ENCODE peak calls at places on chromosomes 5 and 9, in seven cellular contexts. Y is fibroblast of lung; M is epithelial cell of prostate; T is SK-N-MC; R is GM23248; I is uterus; O is CD4-positive, alpha-beta T cell. G is an unnamed sample.

GRCh38 chr5:90477073-90477472 is 2.4 kb downstream of the POLR3G start:
- DNase-seq in Y (no peak), M (no peak), T (no peak), R (no peak), I (no peak), O (no peak), G (no peak)

GRCh38 chr5:42274913-42275312 is 148.3 kb upstream of the GHR start:
- DNase-seq in Y (no peak), M (no peak), T (no peak), R (peak), I (no peak), O (no peak), G (no peak)

GRCh38 chr9:82810902-82811301 is 252.0 kb downstream of the RASEF start:
- DNase-seq in Y (peak), M (peak), T (no peak), R (peak), I (no peak), O (no peak), G (no peak)

GRCh38 chr9:12794024-12794799 is 19.4 kb downstream of the LURAP1L start:
- DNase-seq in Y (no peak), M (no peak), T (no peak), R (peak), I (no peak), O (no peak), G (no peak)

GRCh38 chr5:93545872-93546271 is 35.1 kb downstream of the NR2F1-AS1 start:
- DNase-seq in Y (no peak), M (no peak), T (no peak), R (no peak), I (no peak), O (no peak), G (no peak)

GRCh38 chr5:123209163-123210013 is 120.3 kb downstream of the PRDM6 start:
- DNase-seq in Y (peak), M (peak), T (no peak), R (peak), I (no peak), O (no peak), G (no peak)

GRCh38 chr5:163571755-163572154 is 66.3 kb downstream of the MAT2B start:
- DNase-seq in Y (peak), M (no peak), T (no peak), R (peak), I (no peak), O (no peak), G (no peak)

GRCh38 chr5:30279237-30279636 is 914.2 kb upstream of the CDH6 start:
- DNase-seq in Y (peak), M (no peak), T (no peak), R (peak), I (no peak), O (no peak), G (no peak)

GRCh38 chr5:5632678-5633077 is 210.2 kb downstream of the ICE1 start:
- DNase-seq in Y (no peak), M (no peak), T (no peak), R (no peak), I (no peak), O (no peak), G (no peak)

GRCh38 chr5:39760385-39761198 is 335.8 kb upstream of the DAB2 start:
- DNase-seq in Y (peak), M (peak), T (no peak), R (peak), I (no peak), O (no peak), G (no peak)

GRCh38 chr5:135883441-135883840 is 12.2 kb downstream of the IL9 start:
- DNase-seq in Y (no peak), M (no peak), T (no peak), R (no peak), I (no peak), O (no peak), G (no peak)

GRCh38 chr5:8895599-8895998 is 650.3 kb downstream of the SEMA5A start:
- DNase-seq in Y (no peak), M (no peak), T (no peak), R (no peak), I (no peak), O (no peak), G (no peak)

GRCh38 chr5:11222169-11222568 is 461.1 kb upstream of the DAP start:
- DNase-seq in Y (no peak), M (peak), T (no peak), R (no peak), I (no peak), O (no peak), G (no peak)

GRCh38 chr5:146208916-146209522 is 5.6 kb downstream of the RBM27 start:
- DNase-seq in Y (no peak), M (no peak), T (no peak), R (peak), I (no peak), O (no peak), G (no peak)

GRCh38 chr5:143322931-143323330 is 80.6 kb downstream of the NR3C1 start:
- DNase-seq in Y (peak), M (no peak), T (no peak), R (peak), I (no peak), O (no peak), G (no peak)

GRCh38 chr9:99059074-99059894 is 45.6 kb upstream of the TGFBR1 start:
- DNase-seq in Y (no peak), M (no peak), T (no peak), R (peak), I (no peak), O (no peak), G (no peak)
- H3K27ac ChIP-seq in Y (no peak), M (no peak), T (no peak), R (peak), I (peak), O (no peak), G (no peak)

GRCh38 chr5:179268966-179269693 is 76.1 kb downstream of the ADAMTS2 start:
- DNase-seq in Y (no peak), M (no peak), T (no peak), R (peak), I (peak), O (no peak), G (peak)

GRCh38 chr5:179271301-179271650 is 74.0 kb downstream of the ADAMTS2 start:
- DNase-seq in Y (no peak), M (no peak), T (no peak), R (no peak), I (no peak), O (no peak), G (no peak)

GRCh38 chr5:179270581-179271300 is 74.5 kb downstream of the ADAMTS2 start:
- DNase-seq in Y (peak), M (no peak), T (no peak), R (peak), I (peak), O (no peak), G (peak)

GRCh38 chr5:179268399-179268952 is 76.8 kb downstream of the ADAMTS2 start:
- DNase-seq in Y (no peak), M (no peak), T (no peak), R (no peak), I (no peak), O (no peak), G (no peak)

DNA sequence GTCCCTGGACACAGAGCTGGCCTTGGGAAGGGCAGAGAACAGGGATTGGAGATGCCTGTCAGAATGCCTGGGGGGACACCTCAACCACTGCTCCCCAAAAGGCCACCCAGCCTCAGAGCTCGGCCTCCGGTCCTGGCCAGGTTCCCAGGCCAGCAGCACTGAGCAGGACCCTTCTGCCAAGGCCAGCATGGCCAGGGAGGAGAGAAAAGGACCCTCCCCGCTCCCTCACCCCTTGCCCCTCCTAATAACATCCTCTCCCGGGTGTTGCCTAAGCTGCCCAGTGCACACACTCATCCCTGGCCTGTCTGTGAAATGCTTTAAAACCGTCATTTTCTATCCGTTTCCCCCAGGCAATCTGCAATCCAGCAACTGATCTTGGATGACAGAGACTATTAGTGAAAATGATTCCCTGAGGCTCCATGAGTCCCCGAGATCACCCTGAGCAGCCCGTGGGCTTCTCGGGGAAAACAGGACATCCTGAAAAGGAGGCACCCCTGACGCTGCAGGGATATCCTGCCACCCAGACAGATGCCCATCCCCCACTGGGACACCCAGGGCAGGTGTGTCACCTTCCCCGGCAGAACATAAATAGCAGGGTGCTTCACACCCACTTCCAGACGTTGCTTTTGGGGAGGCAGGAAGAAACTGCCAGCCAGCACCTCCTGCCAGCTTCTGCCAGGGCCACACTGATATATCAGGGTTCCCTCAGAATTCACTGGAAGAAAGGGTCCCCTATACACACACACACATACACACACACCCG is 75.3 kb downstream of the ADAMTS2 start:
- DNase-seq in Y (no peak), M (no peak), T (no peak), R (peak), I (peak), O (no peak), G (peak)
- H3K27ac ChIP-seq in Y (peak), M (no peak), T (no peak), R (peak), I (peak), O (no peak), G (peak)

GRCh38 chr5:156912869-156913268 is 50.2 kb downstream of the TIMD4 start:
- DNase-seq in Y (no peak), M (no peak), T (no peak), R (peak), I (no peak), O (no peak), G (no peak)

GRCh38 chr5:156918311-156918845 is 44.6 kb downstream of the TIMD4 start:
- DNase-seq in Y (no peak), M (no peak), T (no peak), R (no peak), I (no peak), O (no peak), G (no peak)

GRCh38 chr5:156914371-156914737 is 48.7 kb downstream of the TIMD4 start:
- DNase-seq in Y (no peak), M (no peak), T (no peak), R (no peak), I (no peak), O (no peak), G (no peak)

GRCh38 chr5:156913719-156914370 is 49.2 kb downstream of the TIMD4 start:
- DNase-seq in Y (no peak), M (no peak), T (no peak), R (no peak), I (no peak), O (peak), G (no peak)

GRCh38 chr5:156913355-156913718 is 49.7 kb downstream of the TIMD4 start:
- DNase-seq in Y (no peak), M (no peak), T (no peak), R (no peak), I (no peak), O (no peak), G (no peak)
- H3K27ac ChIP-seq in Y (no peak), M (no peak), T (no peak), R (no peak), I (no peak), O (peak), G (no peak)

GRCh38 chr5:38258319-38259061 is at the start of gene EGFLAM:
- DNase-seq in Y (peak), M (no peak), T (no peak), R (peak), I (peak), O (no peak), G (no peak)

GRCh38 chr5:38257236-38258036 is 923 bp upstream of the EGFLAM start:
- DNase-seq in Y (no peak), M (no peak), T (no peak), R (no peak), I (no peak), O (no peak), G (no peak)

GRCh38 chr5:38253759-38254158 is 4.6 kb upstream of the EGFLAM start:
- DNase-seq in Y (no peak), M (no peak), T (no peak), R (no peak), I (no peak), O (no peak), G (no peak)

GRCh38 chr5:38259062-38259857 is 901 bp downstream of the EGFLAM start:
- DNase-seq in Y (no peak), M (no peak), T (no peak), R (peak), I (no peak), O (no peak), G (no peak)

DNA sequence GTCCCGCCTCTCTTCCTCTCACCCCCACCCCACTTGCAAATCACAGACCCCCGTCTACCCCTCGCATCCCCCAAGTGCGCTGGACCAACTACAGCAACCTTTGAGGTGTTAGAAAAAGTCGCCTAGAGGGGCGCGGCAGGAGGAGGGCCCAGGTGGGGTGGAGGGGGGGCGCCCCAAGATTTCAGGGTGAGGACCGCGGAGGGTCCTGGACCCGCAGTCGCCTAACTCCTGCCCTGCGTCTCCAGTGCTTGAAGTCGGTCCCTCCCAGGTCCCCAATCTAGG is 381 bp upstream of the EGFLAM start:
- DNase-seq in Y (no peak), M (no peak), T (no peak), R (no peak), I (no peak), O (no peak), G (no peak)
- H3K27ac ChIP-seq in Y (no peak), M (no peak), T (no peak), R (no peak), I (no peak), O (no peak), G (no peak)

GRCh38 chr9:114931407-114931806 is 1.0 kb upstream of the TNFSF8 start:
- DNase-seq in Y (no peak), M (no peak), T (no peak), R (no peak), I (no peak), O (no peak), G (no peak)

GRCh38 chr9:114932502-114932901 is 2.1 kb upstream of the TNFSF8 start:
- DNase-seq in Y (no peak), M (no peak), T (no peak), R (no peak), I (no peak), O (no peak), G (no peak)

GRCh38 chr9:114928092-114928491 is 2.3 kb downstream of the TNFSF8 start:
- DNase-seq in Y (no peak), M (no peak), T (no peak), R (no peak), I (no peak), O (no peak), G (no peak)

GRCh38 chr9:114930063-114930812 is at the start of gene TNFSF8:
- DNase-seq in Y (no peak), M (no peak), T (no peak), R (no peak), I (no peak), O (peak), G (no peak)

GRCh38 chr9:114929166-114929565 is 1.2 kb downstream of the TNFSF8 start:
- DNase-seq in Y (no peak), M (no peak), T (no peak), R (no peak), I (no peak), O (no peak), G (no peak)
- H3K27ac ChIP-seq in Y (no peak), M (no peak), T (no peak), R (no peak), I (no peak), O (peak), G (no peak)

GRCh38 chr9:16207161-16207560 is 654.3 kb downstream of the CCDC171 start:
- DNase-seq in Y (peak), M (no peak), T (no peak), R (peak), I (peak), O (no peak), G (no peak)
- H3K27ac ChIP-seq in Y (no peak), M (no peak), T (peak), R (no peak), I (peak), O (no peak), G (no peak)

DNA sequence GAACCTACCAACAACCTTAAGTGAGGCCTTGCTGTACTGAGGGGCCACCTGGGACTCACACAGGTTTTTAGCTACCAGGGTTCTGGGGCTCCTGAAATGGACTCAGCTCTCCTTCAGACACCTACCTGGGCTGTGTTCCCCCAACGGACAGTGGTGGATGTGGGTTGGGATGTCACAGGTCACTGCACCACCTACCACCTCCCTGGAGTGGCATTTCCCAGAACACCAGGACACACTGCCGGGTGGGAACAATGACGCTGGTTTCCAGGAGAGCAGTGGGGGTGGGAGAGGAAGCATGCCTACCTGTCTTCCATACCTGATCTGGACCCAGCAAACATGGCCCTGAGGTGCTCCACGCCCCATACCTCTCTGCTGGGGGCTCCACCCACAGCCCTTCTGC is 20.9 kb downstream of the ERGIC1 start:
- DNase-seq in Y (no peak), M (no peak), T (no peak), R (no peak), I (peak), O (no peak), G (no peak)
- H3K27ac ChIP-seq in Y (peak), M (peak), T (no peak), R (peak), I (peak), O (no peak), G (peak)

GRCh38 chr9:130373679-130374325 is 71.0 kb upstream of the ASS1 start:
- DNase-seq in Y (no peak), M (no peak), T (no peak), R (no peak), I (no peak), O (no peak), G (no peak)
- H3K27ac ChIP-seq in Y (no peak), M (no peak), T (no peak), R (no peak), I (no peak), O (no peak), G (no peak)

DNA sequence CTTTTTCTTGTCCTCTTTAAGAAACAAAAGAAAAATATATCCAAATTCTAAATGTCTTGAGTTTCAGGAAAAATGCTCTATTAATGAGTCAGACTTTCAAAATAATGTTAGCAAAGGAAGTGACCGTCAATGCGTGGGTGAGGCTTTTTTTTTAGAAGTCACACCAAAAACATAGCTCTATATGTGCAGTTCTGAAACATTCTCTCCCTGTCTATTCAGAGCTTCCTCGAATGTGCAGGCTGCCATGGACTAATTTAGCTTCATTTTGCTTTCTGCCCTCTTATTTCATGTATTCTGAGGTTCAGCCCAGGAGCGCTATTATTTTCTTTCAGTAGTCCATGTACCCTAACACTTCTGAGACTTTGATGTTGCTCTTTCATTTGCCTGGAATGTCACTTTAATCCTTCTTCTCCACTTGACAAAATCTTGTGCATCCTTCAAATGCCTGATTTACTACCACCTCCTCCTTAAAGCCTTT is 72.5 kb upstream of the RASA1 start:
- DNase-seq in Y (peak), M (no peak), T (no peak), R (peak), I (no peak), O (no peak), G (no peak)
- H3K27ac ChIP-seq in Y (peak), M (peak), T (no peak), R (peak), I (no peak), O (no peak), G (peak)

DNA sequence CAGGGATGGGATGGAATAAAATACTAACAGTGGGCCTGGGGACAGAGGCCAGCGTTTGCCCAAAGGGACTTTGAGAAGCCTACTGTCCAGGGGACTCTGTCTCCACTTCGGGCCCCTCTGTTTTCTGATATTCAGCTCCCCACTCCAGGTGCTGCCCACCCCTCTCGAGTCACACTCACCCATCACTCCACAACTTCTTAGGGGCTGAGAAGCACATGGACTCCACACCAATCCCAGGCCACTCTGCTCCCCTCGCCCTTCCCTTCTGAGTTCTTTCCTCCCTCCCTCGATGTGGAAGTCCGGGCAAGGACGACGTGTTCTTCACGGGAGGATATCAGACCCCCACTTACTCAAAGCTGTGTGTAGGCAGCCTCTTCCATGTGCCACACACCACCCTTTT is 124.5 kb downstream of the BARX1 start:
- DNase-seq in Y (no peak), M (no peak), T (no peak), R (no peak), I (no peak), O (no peak), G (peak)
- H3K27ac ChIP-seq in Y (no peak), M (no peak), T (no peak), R (no peak), I (no peak), O (no peak), G (no peak)